ENCODE peak calls at places on chromosomes 16 and 17, in six cellular contexts. K is H1, F is IMR-90, E is mesenchymal stem cell, J is trophoblast cell, O is H9. U is an unnamed sample.

GRCh38 chr17:60077226-60077625 is 1.5 kb downstream of the HEATR6 start:
- DNase-seq in K (no peak), F (no peak), E (no peak), J (no peak), O (no peak), U (no peak)

GRCh38 chr17:81232616-81233241 is 6.1 kb downstream of the TEPSIN start:
- DNase-seq in K (no peak), F (no peak), E (no peak), J (no peak), O (no peak), U (no peak)

GRCh38 chr16:12497558-12497957 is 306.1 kb downstream of the CPPED1 start:
- DNase-seq in K (no peak), F (no peak), E (no peak), J (no peak), O (no peak), U (peak; percentile 8)

GRCh38 chr16:17342031-17342430 is 128.7 kb downstream of the XYLT1 start:
- DNase-seq in K (no peak), F (no peak), E (no peak), J (no peak), O (no peak), U (no peak)

GRCh38 chr16:71707199-71707598 is 17.3 kb downstream of the PHLPP2 start:
- DNase-seq in K (peak; percentile 21), F (no peak), E (no peak), J (no peak), O (peak; percentile 41), U (no peak)

GRCh38 chr17:59620518-59621259 is 994 bp downstream of the CLTC start:
- DNase-seq in K (no peak), F (no peak), E (peak; percentile 54), J (peak; percentile 81), O (peak; percentile 53), U (no peak)

GRCh38 chr16:49537924-49538455 is 164.4 kb downstream of the C16orf78 start:
- DNase-seq in K (no peak), F (no peak), E (no peak), J (no peak), O (no peak), U (no peak)

GRCh38 chr17:14859521-14859920 is 405.6 kb downstream of the PMP22 start:
- DNase-seq in K (no peak), F (peak; percentile 39), E (peak; percentile 6), J (no peak), O (no peak), U (no peak)

GRCh38 chr16:10622036-10622921 is 41.9 kb upstream of the EMP2 start:
- DNase-seq in K (no peak), F (no peak), E (no peak), J (peak; percentile 32), O (peak; percentile 41), U (no peak)

GRCh38 chr17:76427457-76428231 is 25.3 kb downstream of the UBE2O start:
- DNase-seq in K (no peak), F (peak; percentile 73), E (peak; percentile 36), J (no peak), O (no peak), U (no peak)

GRCh38 chr17:79878346-79878745 is 39.1 kb upstream of the CBX4 start:
- DNase-seq in K (no peak), F (no peak), E (no peak), J (no peak), O (no peak), U (no peak)

GRCh38 chr16:88635671-88636070 is 2.7 kb upstream of the IL17C start:
- DNase-seq in K (no peak), F (no peak), E (no peak), J (no peak), O (no peak), U (no peak)

GRCh38 chr17:58667934-58668597 is 23.8 kb downstream of the TEX14 start:
- DNase-seq in K (no peak), F (peak; percentile 49), E (no peak), J (no peak), O (no peak), U (no peak)

GRCh38 chr17:16449121-16449570 is 33.8 kb downstream of the TRPV2 start:
- DNase-seq in K (no peak), F (peak; percentile 74), E (peak; percentile 60), J (no peak), O (no peak), U (no peak)

GRCh38 chr17:78676415-78677302 is 99.5 kb upstream of the DNAH17 start:
- DNase-seq in K (no peak), F (no peak), E (no peak), J (no peak), O (no peak), U (no peak)

GRCh38 chr17:78674156-78674555 is 97.0 kb upstream of the DNAH17 start:
- DNase-seq in K (no peak), F (no peak), E (no peak), J (no peak), O (no peak), U (no peak)

GRCh38 chr17:78674595-78675315 is 97.6 kb upstream of the DNAH17 start:
- DNase-seq in K (no peak), F (no peak), E (no peak), J (no peak), O (peak; percentile 70), U (no peak)

GRCh38 chr17:78675316-78675616 is 98.1 kb upstream of the DNAH17 start:
- DNase-seq in K (no peak), F (no peak), E (no peak), J (no peak), O (no peak), U (no peak)

GRCh38 chr17:78675836-78676235 is 98.6 kb upstream of the DNAH17 start:
- DNase-seq in K (no peak), F (no peak), E (no peak), J (no peak), O (no peak), U (no peak)
- H4K91ac ChIP-seq in K (no peak overlapping the region), F (no peak overlapping the region), E (no peak overlapping the region), J (no peak overlapping the region), O (no peak overlapping the region), U (no peak overlapping the region)

GRCh38 chr17:63681530-63681929 is 18.4 kb downstream of the LIMD2 start:
- DNase-seq in K (no peak), F (no peak), E (no peak), J (no peak), O (no peak), U (no peak)

GRCh38 chr17:63679214-63679613 is 20.7 kb downstream of the LIMD2 start:
- DNase-seq in K (no peak), F (no peak), E (no peak), J (no peak), O (peak; percentile 71), U (no peak)

GRCh38 chr17:63682981-63683380 is 16.9 kb downstream of the LIMD2 start:
- DNase-seq in K (no peak), F (no peak), E (no peak), J (no peak), O (no peak), U (no peak)

GRCh38 chr17:63682441-63682840 is 17.5 kb downstream of the LIMD2 start:
- DNase-seq in K (no peak), F (no peak), E (no peak), J (no peak), O (no peak), U (no peak)

GRCh38 chr17:63680700-63681099 is 19.2 kb downstream of the LIMD2 start:
- DNase-seq in K (no peak), F (no peak), E (no peak), J (no peak), O (no peak), U (no peak)
- H3K4ac ChIP-seq in K (no peak overlapping the region), F (no peak overlapping the region), E (no peak overlapping the region), J (no peak overlapping the region), O (no peak overlapping the region), U (no peak overlapping the region)

DNA sequence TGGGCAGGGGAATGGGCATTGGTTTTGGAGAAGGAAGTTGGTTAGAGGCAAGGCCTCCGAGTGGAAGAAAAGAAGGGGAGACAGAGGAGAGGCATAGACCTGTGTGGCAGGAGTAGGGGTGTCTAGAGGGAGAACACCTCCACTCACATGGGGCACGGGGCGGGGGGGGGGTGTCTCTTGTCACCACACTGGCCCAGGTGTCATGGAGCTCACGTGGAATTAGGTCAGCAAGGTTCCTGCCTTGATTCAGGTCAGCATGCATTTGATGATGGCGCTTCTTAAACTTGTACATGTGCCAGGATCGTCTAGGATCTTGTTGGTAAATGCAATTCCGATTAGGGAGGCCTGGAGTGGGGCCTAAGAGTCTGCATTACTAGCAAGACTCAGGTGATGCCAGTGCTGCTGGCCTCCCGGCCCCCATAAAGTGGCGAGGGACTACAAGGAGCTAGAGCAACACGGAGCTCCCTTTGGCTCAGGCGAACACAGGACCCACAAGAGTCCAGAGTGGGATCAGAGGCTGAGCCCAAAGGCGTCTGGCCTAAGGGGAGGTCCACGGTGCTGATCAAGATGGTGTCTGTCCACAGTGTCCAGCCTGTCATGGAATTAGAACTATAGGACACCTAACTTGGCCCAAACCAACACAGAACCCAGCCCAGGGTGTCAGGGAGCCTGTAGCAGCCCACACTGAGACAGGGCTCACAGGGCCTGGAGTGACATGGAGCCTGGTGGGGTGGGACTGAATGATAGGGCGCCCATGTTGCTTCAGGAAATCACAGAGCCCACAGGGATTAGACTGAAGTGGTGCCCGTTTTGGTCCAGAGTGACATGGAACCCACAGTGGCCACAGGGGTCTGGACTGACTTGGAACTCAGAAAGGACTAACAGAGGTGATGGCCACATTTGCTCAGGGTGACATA is 16.7 kb downstream of the EPOP start:
- DNase-seq in K (no peak), F (no peak), E (no peak), J (no peak), O (no peak), U (no peak)
- H4K91ac ChIP-seq in K (peak overlapping the region; percentile 58), F (no peak overlapping the region), E (no peak overlapping the region), J (no peak overlapping the region), O (no peak overlapping the region), U (no peak overlapping the region)

GRCh38 chr17:42609182-42609813 is at the start of the genes RETREG3 and TUBG1:
- DNase-seq in K (peak; percentile 97), F (peak; percentile 99), E (peak; percentile 99), J (peak; percentile 100), O (peak; percentile 100), U (peak; percentile 100)
- H3K4ac ChIP-seq in K (peak within 1 kb of the TSS; percentile 69), F (peak within 1 kb of the TSS; percentile 94), E (peak within 1 kb of the TSS; percentile 86), J (peak within 1 kb of the TSS; percentile 77), O (no peak within 1 kb of the TSS), U (peak within 1 kb of the TSS; percentile 84)

DNA sequence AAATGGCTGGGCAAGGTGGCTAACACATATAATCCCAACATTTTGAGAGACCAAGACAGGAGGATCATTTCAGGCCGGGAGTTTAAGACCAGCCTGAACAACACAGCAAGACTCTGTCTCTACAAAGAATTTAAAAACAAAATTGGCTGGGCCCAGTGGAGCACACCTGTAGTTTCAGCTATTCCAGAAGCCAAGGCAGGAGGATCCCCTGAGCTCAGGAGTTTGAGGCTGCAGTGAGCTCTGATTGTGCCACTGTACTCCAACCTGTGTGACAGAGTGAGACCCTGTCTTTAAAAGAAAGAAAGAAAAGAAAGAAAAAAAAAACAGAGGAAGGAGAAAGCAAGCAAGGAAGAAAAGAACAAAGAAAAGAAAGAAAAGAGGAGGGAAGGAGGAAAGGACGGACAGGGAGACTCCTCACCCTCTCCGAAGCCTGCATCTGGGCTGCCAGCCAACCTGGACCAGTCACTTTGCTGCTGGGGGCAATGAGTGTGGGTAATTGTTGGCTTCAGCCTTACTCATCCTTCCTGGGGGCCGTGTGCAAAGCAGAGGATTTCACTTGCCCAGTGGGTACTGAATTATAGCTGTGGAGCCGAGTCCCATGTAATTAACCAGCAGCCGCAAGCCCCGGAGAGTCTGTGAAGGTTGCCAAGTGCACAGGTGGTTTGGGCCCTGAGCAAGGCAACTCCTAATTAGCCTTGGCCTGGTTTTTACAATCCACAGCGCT is 6.7 kb upstream of the MT4 start:
- DNase-seq in K (no peak), F (peak; percentile 75), E (no peak), J (no peak), O (no peak), U (no peak)
- H4K91ac ChIP-seq in K (no peak overlapping the region), F (no peak overlapping the region), E (no peak overlapping the region), J (no peak overlapping the region), O (no peak overlapping the region), U (no peak overlapping the region)